ENCODE peak calls at places on chromosomes 13 and 19, in five cellular contexts. One of them, this sample, is unnamed.
A peak's percentile ranks its signal among the peaks of the same experiment; 100 is the strongest.

GRCh38 chr13:97853550-97853949 is 99.9 kb upstream of the IPO5 start:
- DNase-seq in fibroblast of mammary gland: peak; percentile 39
- DNase-seq in RWPE1: no peak
- DNase-seq in PC-9: peak; percentile 44
- DNase-seq in stimulated activated CD4-positive, alpha-beta T cell treated with anti-CD3 and anti-CD28 coated beads, Interleukin-2, amount 100 ng/mL, for 24 hours: no peak
- DNase-seq in this sample: no peak

GRCh38 chr13:38415233-38415632 is 65.6 kb downstream of the UFM1 start:
- DNase-seq in stimulated activated CD4-positive, alpha-beta T cell treated with anti-CD3 and anti-CD28 coated beads, Interleukin-2, amount 100 ng/mL, for 24 hours: no peak
- DNase-seq in fibroblast of mammary gland: no peak
- DNase-seq in PC-9: no peak
- DNase-seq in RWPE1: no peak
- DNase-seq in this sample: no peak

GRCh38 chr19:4206818-4207484 is 22.4 kb upstream of the EBI3 start:
- DNase-seq in PC-9: peak; percentile 43
- DNase-seq in RWPE1: no peak
- DNase-seq in fibroblast of mammary gland: peak; percentile 28
- DNase-seq in stimulated activated CD4-positive, alpha-beta T cell treated with anti-CD3 and anti-CD28 coated beads, Interleukin-2, amount 100 ng/mL, for 24 hours: no peak
- DNase-seq in this sample: peak; percentile 51

GRCh38 chr19:22783651-22784050 is 300 bp downstream of the ZNF99 start:
- DNase-seq in PC-9: no peak
- DNase-seq in stimulated activated CD4-positive, alpha-beta T cell treated with anti-CD3 and anti-CD28 coated beads, Interleukin-2, amount 100 ng/mL, for 24 hours: no peak
- DNase-seq in fibroblast of mammary gland: no peak
- DNase-seq in RWPE1: no peak
- DNase-seq in this sample: no peak

GRCh38 chr13:110226051-110226562 is 80.8 kb downstream of the COL4A1 start:
- DNase-seq in RWPE1: no peak
- DNase-seq in stimulated activated CD4-positive, alpha-beta T cell treated with anti-CD3 and anti-CD28 coated beads, Interleukin-2, amount 100 ng/mL, for 24 hours: no peak
- DNase-seq in PC-9: peak; percentile 94
- DNase-seq in fibroblast of mammary gland: no peak
- DNase-seq in this sample: no peak

GRCh38 chr19:1211494-1212234 is 6.1 kb downstream of the STK11 start:
- DNase-seq in stimulated activated CD4-positive, alpha-beta T cell treated with anti-CD3 and anti-CD28 coated beads, Interleukin-2, amount 100 ng/mL, for 24 hours: no peak
- DNase-seq in PC-9: no peak
- DNase-seq in RWPE1: no peak
- DNase-seq in fibroblast of mammary gland: peak; percentile 86
- DNase-seq in this sample: no peak

GRCh38 chr13:112588490-112589297 is 741 bp upstream of the TUBGCP3 start:
- DNase-seq in stimulated activated CD4-positive, alpha-beta T cell treated with anti-CD3 and anti-CD28 coated beads, Interleukin-2, amount 100 ng/mL, for 24 hours: no peak
- DNase-seq in fibroblast of mammary gland: no peak
- DNase-seq in RWPE1: no peak
- DNase-seq in PC-9: no peak
- DNase-seq in this sample: peak; percentile 14

GRCh38 chr19:11401808-11402543 is 17.1 kb downstream of the RGL3 start:
- DNase-seq in fibroblast of mammary gland: no peak
- DNase-seq in stimulated activated CD4-positive, alpha-beta T cell treated with anti-CD3 and anti-CD28 coated beads, Interleukin-2, amount 100 ng/mL, for 24 hours: no peak
- DNase-seq in RWPE1: no peak
- DNase-seq in PC-9: no peak
- DNase-seq in this sample: no peak

GRCh38 chr19:2057484-2058469 is 6.7 kb upstream of the MKNK2 start:
- DNase-seq in stimulated activated CD4-positive, alpha-beta T cell treated with anti-CD3 and anti-CD28 coated beads, Interleukin-2, amount 100 ng/mL, for 24 hours: no peak
- DNase-seq in fibroblast of mammary gland: no peak
- DNase-seq in PC-9: no peak
- DNase-seq in RWPE1: no peak
- DNase-seq in this sample: no peak

GRCh38 chr19:48633148-48634035 is 3.8 kb downstream of the DBP start:
- DNase-seq in RWPE1: no peak
- DNase-seq in stimulated activated CD4-positive, alpha-beta T cell treated with anti-CD3 and anti-CD28 coated beads, Interleukin-2, amount 100 ng/mL, for 24 hours: no peak
- DNase-seq in fibroblast of mammary gland: no peak
- DNase-seq in PC-9: no peak
- DNase-seq in this sample: no peak

GRCh38 chr19:7739211-7739752 is 7.4 kb upstream of the CLEC4G start:
- DNase-seq in RWPE1: no peak
- DNase-seq in PC-9: no peak
- DNase-seq in fibroblast of mammary gland: no peak
- DNase-seq in stimulated activated CD4-positive, alpha-beta T cell treated with anti-CD3 and anti-CD28 coated beads, Interleukin-2, amount 100 ng/mL, for 24 hours: no peak
- DNase-seq in this sample: no peak

GRCh38 chr19:54302252-54302651 is 10.7 kb downstream of the LILRA5 start:
- DNase-seq in fibroblast of mammary gland: no peak
- DNase-seq in stimulated activated CD4-positive, alpha-beta T cell treated with anti-CD3 and anti-CD28 coated beads, Interleukin-2, amount 100 ng/mL, for 24 hours: no peak
- DNase-seq in PC-9: no peak
- DNase-seq in RWPE1: no peak
- DNase-seq in this sample: no peak

GRCh38 chr19:55383789-55384575 is at the start of gene TMEM238:
- DNase-seq in PC-9: peak; percentile 72
- DNase-seq in RWPE1: no peak
- DNase-seq in stimulated activated CD4-positive, alpha-beta T cell treated with anti-CD3 and anti-CD28 coated beads, Interleukin-2, amount 100 ng/mL, for 24 hours: peak; percentile 62
- DNase-seq in fibroblast of mammary gland: peak; percentile 64
- DNase-seq in this sample: peak; percentile 77

GRCh38 chr19:11651062-11651461 is 53.8 kb downstream of the ZNF627 start:
- DNase-seq in stimulated activated CD4-positive, alpha-beta T cell treated with anti-CD3 and anti-CD28 coated beads, Interleukin-2, amount 100 ng/mL, for 24 hours: no peak
- DNase-seq in PC-9: no peak
- DNase-seq in RWPE1: no peak
- DNase-seq in fibroblast of mammary gland: no peak
- DNase-seq in this sample: no peak

GRCh38 chr13:76885203-76886004 is 801 bp downstream of the KCTD12 start:
- DNase-seq in stimulated activated CD4-positive, alpha-beta T cell treated with anti-CD3 and anti-CD28 coated beads, Interleukin-2, amount 100 ng/mL, for 24 hours: peak; percentile 64
- DNase-seq in RWPE1: peak; percentile 41
- DNase-seq in fibroblast of mammary gland: peak; percentile 69
- DNase-seq in PC-9: no peak
- DNase-seq in this sample: peak; percentile 57

GRCh38 chr13:90416519-90416918 is 931.0 kb upstream of the MIR17HG start:
- DNase-seq in stimulated activated CD4-positive, alpha-beta T cell treated with anti-CD3 and anti-CD28 coated beads, Interleukin-2, amount 100 ng/mL, for 24 hours: no peak
- DNase-seq in fibroblast of mammary gland: peak; percentile 57
- DNase-seq in RWPE1: no peak
- DNase-seq in PC-9: no peak
- DNase-seq in this sample: no peak

GRCh38 chr19:4380254-4380727 is 20.1 kb downstream of the SH3GL1 start:
- DNase-seq in RWPE1: no peak
- DNase-seq in fibroblast of mammary gland: no peak
- DNase-seq in PC-9: no peak
- DNase-seq in stimulated activated CD4-positive, alpha-beta T cell treated with anti-CD3 and anti-CD28 coated beads, Interleukin-2, amount 100 ng/mL, for 24 hours: peak; percentile 62
- DNase-seq in this sample: no peak

GRCh38 chr13:74052402-74052928 is 81.7 kb downstream of the KLF12 start:
- DNase-seq in PC-9: no peak
- DNase-seq in RWPE1: no peak
- DNase-seq in stimulated activated CD4-positive, alpha-beta T cell treated with anti-CD3 and anti-CD28 coated beads, Interleukin-2, amount 100 ng/mL, for 24 hours: peak; percentile 26
- DNase-seq in fibroblast of mammary gland: no peak
- DNase-seq in this sample: no peak

GRCh38 chr13:72255908-72256307 is 388.9 kb upstream of the DACH1 start:
- DNase-seq in RWPE1: peak; percentile 26
- DNase-seq in PC-9: no peak
- DNase-seq in stimulated activated CD4-positive, alpha-beta T cell treated with anti-CD3 and anti-CD28 coated beads, Interleukin-2, amount 100 ng/mL, for 24 hours: no peak
- DNase-seq in fibroblast of mammary gland: peak; percentile 0
- DNase-seq in this sample: peak; percentile 73

GRCh38 chr13:90926459-90926858 is 421.0 kb upstream of the MIR17HG start:
- DNase-seq in fibroblast of mammary gland: no peak
- DNase-seq in PC-9: no peak
- DNase-seq in stimulated activated CD4-positive, alpha-beta T cell treated with anti-CD3 and anti-CD28 coated beads, Interleukin-2, amount 100 ng/mL, for 24 hours: no peak
- DNase-seq in RWPE1: no peak
- DNase-seq in this sample: no peak

GRCh38 chr13:41905600-41906254 is 55.2 kb downstream of the VWA8 start:
- DNase-seq in PC-9: no peak
- DNase-seq in RWPE1: peak; percentile 64
- DNase-seq in stimulated activated CD4-positive, alpha-beta T cell treated with anti-CD3 and anti-CD28 coated beads, Interleukin-2, amount 100 ng/mL, for 24 hours: no peak
- DNase-seq in fibroblast of mammary gland: peak; percentile 68
- DNase-seq in this sample: peak; percentile 84

GRCh38 chr19:11617207-11618062 is 20.2 kb downstream of the ZNF627 start:
- DNase-seq in fibroblast of mammary gland: peak; percentile 7
- DNase-seq in RWPE1: no peak
- DNase-seq in stimulated activated CD4-positive, alpha-beta T cell treated with anti-CD3 and anti-CD28 coated beads, Interleukin-2, amount 100 ng/mL, for 24 hours: no peak
- DNase-seq in PC-9: no peak
- DNase-seq in this sample: no peak

GRCh38 chr19:3094638-3095374 is 644 bp downstream of the GNA11 start:
- DNase-seq in RWPE1: no peak
- DNase-seq in fibroblast of mammary gland: peak; percentile 17
- DNase-seq in stimulated activated CD4-positive, alpha-beta T cell treated with anti-CD3 and anti-CD28 coated beads, Interleukin-2, amount 100 ng/mL, for 24 hours: peak; percentile 57
- DNase-seq in PC-9: no peak
- DNase-seq in this sample: peak; percentile 35

GRCh38 chr19:32881766-32882165 is 12.2 kb upstream of the SLC7A9 start:
- DNase-seq in RWPE1: no peak
- DNase-seq in PC-9: no peak
- DNase-seq in stimulated activated CD4-positive, alpha-beta T cell treated with anti-CD3 and anti-CD28 coated beads, Interleukin-2, amount 100 ng/mL, for 24 hours: no peak
- DNase-seq in fibroblast of mammary gland: no peak
- DNase-seq in this sample: no peak

GRCh38 chr13:44174769-44175425 is 198.7 kb upstream of the SERP2 start:
- DNase-seq in fibroblast of mammary gland: peak; percentile 68
- DNase-seq in PC-9: no peak
- DNase-seq in stimulated activated CD4-positive, alpha-beta T cell treated with anti-CD3 and anti-CD28 coated beads, Interleukin-2, amount 100 ng/mL, for 24 hours: no peak
- DNase-seq in RWPE1: no peak
- DNase-seq in this sample: peak; percentile 9

GRCh38 chr19:28345811-28346210 is 867.1 kb downstream of the UQCRFS1 start:
- DNase-seq in fibroblast of mammary gland: no peak
- DNase-seq in RWPE1: no peak
- DNase-seq in PC-9: no peak
- DNase-seq in stimulated activated CD4-positive, alpha-beta T cell treated with anti-CD3 and anti-CD28 coated beads, Interleukin-2, amount 100 ng/mL, for 24 hours: no peak
- DNase-seq in this sample: no peak

GRCh38 chr19:28694812-28695211 is 518.1 kb downstream of the UQCRFS1 start:
- DNase-seq in fibroblast of mammary gland: no peak
- DNase-seq in RWPE1: no peak
- DNase-seq in PC-9: no peak
- DNase-seq in stimulated activated CD4-positive, alpha-beta T cell treated with anti-CD3 and anti-CD28 coated beads, Interleukin-2, amount 100 ng/mL, for 24 hours: no peak
- DNase-seq in this sample: no peak

GRCh38 chr19:41887711-41888382 is 4.9 kb downstream of the ARHGEF1 start:
- DNase-seq in PC-9: peak; percentile 93
- DNase-seq in stimulated activated CD4-positive, alpha-beta T cell treated with anti-CD3 and anti-CD28 coated beads, Interleukin-2, amount 100 ng/mL, for 24 hours: peak; percentile 87
- DNase-seq in RWPE1: peak; percentile 96
- DNase-seq in fibroblast of mammary gland: peak; percentile 20
- DNase-seq in this sample: no peak

GRCh38 chr19:37227996-37228395 is 10.0 kb downstream of the ZNF383 start:
- DNase-seq in RWPE1: no peak
- DNase-seq in stimulated activated CD4-positive, alpha-beta T cell treated with anti-CD3 and anti-CD28 coated beads, Interleukin-2, amount 100 ng/mL, for 24 hours: peak; percentile 33
- DNase-seq in PC-9: no peak
- DNase-seq in fibroblast of mammary gland: peak; percentile 13
- DNase-seq in this sample: no peak

GRCh38 chr19:44603201-44603945 is 10.0 kb upstream of the IGSF23 start:
- DNase-seq in stimulated activated CD4-positive, alpha-beta T cell treated with anti-CD3 and anti-CD28 coated beads, Interleukin-2, amount 100 ng/mL, for 24 hours: no peak
- DNase-seq in PC-9: no peak
- DNase-seq in fibroblast of mammary gland: peak; percentile 95
- DNase-seq in RWPE1: peak; percentile 21
- DNase-seq in this sample: peak; percentile 32

This sample was measured in RKO.